ENCODE peak calls at places on chromosomes 5 and 9, in nine cellular contexts. One of them, this sample, is unnamed.
A peak's percentile ranks its signal among the peaks of the same experiment; 100 is the strongest.

GRCh38 chr9:127783111-127783621 is 2.7 kb upstream of the CDK9 start:
- DNase-seq in cardiac muscle cell: no peak
- DNase-seq in fibroblast of pulmonary artery: no peak
- DNase-seq in CD8-positive, alpha-beta T cell: peak; percentile 64
- DNase-seq in esophagus squamous epithelium: no peak
- DNase-seq in heart right ventricle: no peak
- DNase-seq in cardiac fibroblast: no peak
- DNase-seq in mammary epithelial cell: no peak
- DNase-seq in fibroblast of mammary gland: no peak
- DNase-seq in this sample: no peak

GRCh38 chr9:115254781-115255180 is 136.8 kb upstream of the TNC start:
- DNase-seq in esophagus squamous epithelium: no peak
- DNase-seq in fibroblast of pulmonary artery: no peak
- DNase-seq in heart right ventricle: no peak
- DNase-seq in CD8-positive, alpha-beta T cell: no peak
- DNase-seq in cardiac fibroblast: no peak
- DNase-seq in cardiac muscle cell: no peak
- DNase-seq in fibroblast of mammary gland: peak; percentile 50
- DNase-seq in mammary epithelial cell: no peak
- DNase-seq in this sample: no peak

GRCh38 chr5:58165152-58165551 is 294.7 kb downstream of the PLK2 start:
- DNase-seq in fibroblast of pulmonary artery: no peak
- DNase-seq in fibroblast of mammary gland: no peak
- DNase-seq in heart right ventricle: no peak
- DNase-seq in cardiac muscle cell: no peak
- DNase-seq in cardiac fibroblast: no peak
- DNase-seq in mammary epithelial cell: no peak
- DNase-seq in esophagus squamous epithelium: no peak
- DNase-seq in CD8-positive, alpha-beta T cell: no peak
- DNase-seq in this sample: no peak

GRCh38 chr5:105903069-105903468 is 1767.7 kb downstream of the EFNA5 start:
- DNase-seq in cardiac fibroblast: peak; percentile 5
- DNase-seq in heart right ventricle: no peak
- DNase-seq in fibroblast of pulmonary artery: no peak
- DNase-seq in CD8-positive, alpha-beta T cell: no peak
- DNase-seq in esophagus squamous epithelium: no peak
- DNase-seq in fibroblast of mammary gland: peak; percentile 57
- DNase-seq in cardiac muscle cell: peak; percentile 10
- DNase-seq in mammary epithelial cell: no peak
- DNase-seq in this sample: no peak

GRCh38 chr5:80777347-80778287 is 122.8 kb upstream of the DHFR start:
- DNase-seq in cardiac fibroblast: no peak
- DNase-seq in CD8-positive, alpha-beta T cell: no peak
- DNase-seq in cardiac muscle cell: no peak
- DNase-seq in esophagus squamous epithelium: no peak
- DNase-seq in fibroblast of pulmonary artery: no peak
- DNase-seq in mammary epithelial cell: no peak
- DNase-seq in fibroblast of mammary gland: no peak
- DNase-seq in heart right ventricle: no peak
- DNase-seq in this sample: no peak

GRCh38 chr9:69174645-69175487 is 789 bp downstream of the TJP2 start:
- DNase-seq in esophagus squamous epithelium: no peak
- DNase-seq in fibroblast of mammary gland: peak; percentile 98
- DNase-seq in heart right ventricle: peak; percentile 60
- DNase-seq in CD8-positive, alpha-beta T cell: no peak
- DNase-seq in fibroblast of pulmonary artery: peak; percentile 96
- DNase-seq in cardiac muscle cell: peak; percentile 93
- DNase-seq in cardiac fibroblast: peak; percentile 90
- DNase-seq in mammary epithelial cell: peak; percentile 97
- DNase-seq in this sample: peak; percentile 96

GRCh38 chr5:140239939-140240700 is 62.8 kb downstream of the PFDN1 start:
- DNase-seq in heart right ventricle: peak; percentile 60
- DNase-seq in cardiac fibroblast: peak; percentile 76
- DNase-seq in esophagus squamous epithelium: no peak
- DNase-seq in CD8-positive, alpha-beta T cell: peak; percentile 41
- DNase-seq in fibroblast of mammary gland: peak; percentile 65
- DNase-seq in fibroblast of pulmonary artery: peak; percentile 73
- DNase-seq in cardiac muscle cell: peak; percentile 74
- DNase-seq in mammary epithelial cell: no peak
- DNase-seq in this sample: no peak

GRCh38 chr5:38234737-38235136 is 23.6 kb upstream of the EGFLAM start:
- DNase-seq in fibroblast of pulmonary artery: no peak
- DNase-seq in fibroblast of mammary gland: no peak
- DNase-seq in cardiac muscle cell: no peak
- DNase-seq in mammary epithelial cell: no peak
- DNase-seq in esophagus squamous epithelium: no peak
- DNase-seq in CD8-positive, alpha-beta T cell: no peak
- DNase-seq in heart right ventricle: no peak
- DNase-seq in cardiac fibroblast: no peak
- DNase-seq in this sample: no peak

GRCh38 chr5:179607449-179607931 is 16.0 kb downstream of the HNRNPH1 start:
- DNase-seq in heart right ventricle: peak; percentile 63
- DNase-seq in cardiac muscle cell: no peak
- DNase-seq in mammary epithelial cell: no peak
- DNase-seq in CD8-positive, alpha-beta T cell: no peak
- DNase-seq in esophagus squamous epithelium: no peak
- DNase-seq in cardiac fibroblast: peak; percentile 44
- DNase-seq in fibroblast of mammary gland: peak; percentile 47
- DNase-seq in fibroblast of pulmonary artery: no peak
- DNase-seq in this sample: no peak

GRCh38 chr5:34580983-34581382 is 75.1 kb upstream of the RAI14 start:
- DNase-seq in fibroblast of mammary gland: no peak
- DNase-seq in cardiac muscle cell: no peak
- DNase-seq in cardiac fibroblast: no peak
- DNase-seq in heart right ventricle: no peak
- DNase-seq in fibroblast of pulmonary artery: no peak
- DNase-seq in esophagus squamous epithelium: no peak
- DNase-seq in CD8-positive, alpha-beta T cell: no peak
- DNase-seq in mammary epithelial cell: no peak
- DNase-seq in this sample: no peak

GRCh38 chr5:34585601-34586104 is 70.5 kb upstream of the RAI14 start:
- DNase-seq in fibroblast of pulmonary artery: peak; percentile 77
- DNase-seq in heart right ventricle: no peak
- DNase-seq in mammary epithelial cell: peak; percentile 86
- DNase-seq in esophagus squamous epithelium: no peak
- DNase-seq in fibroblast of mammary gland: peak; percentile 73
- DNase-seq in CD8-positive, alpha-beta T cell: no peak
- DNase-seq in cardiac fibroblast: peak; percentile 59
- DNase-seq in cardiac muscle cell: peak; percentile 52
- DNase-seq in this sample: peak; percentile 99

GRCh38 chr5:34583167-34583566 is 73.0 kb upstream of the RAI14 start:
- DNase-seq in cardiac fibroblast: no peak
- DNase-seq in fibroblast of mammary gland: no peak
- DNase-seq in esophagus squamous epithelium: no peak
- DNase-seq in cardiac muscle cell: no peak
- DNase-seq in heart right ventricle: no peak
- DNase-seq in CD8-positive, alpha-beta T cell: no peak
- DNase-seq in fibroblast of pulmonary artery: peak; percentile 37
- DNase-seq in mammary epithelial cell: peak; percentile 21
- DNase-seq in this sample: peak; percentile 69

GRCh38 chr5:34584165-34584564 is 72.0 kb upstream of the RAI14 start:
- DNase-seq in fibroblast of pulmonary artery: no peak
- DNase-seq in fibroblast of mammary gland: no peak
- DNase-seq in mammary epithelial cell: no peak
- DNase-seq in CD8-positive, alpha-beta T cell: no peak
- DNase-seq in cardiac muscle cell: no peak
- DNase-seq in cardiac fibroblast: no peak
- DNase-seq in heart right ventricle: no peak
- DNase-seq in esophagus squamous epithelium: no peak
- DNase-seq in this sample: no peak

GRCh38 chr5:34582364-34582763 is 73.8 kb upstream of the RAI14 start:
- DNase-seq in mammary epithelial cell: no peak
- DNase-seq in fibroblast of pulmonary artery: no peak
- DNase-seq in cardiac muscle cell: no peak
- DNase-seq in fibroblast of mammary gland: no peak
- DNase-seq in cardiac fibroblast: no peak
- DNase-seq in heart right ventricle: no peak
- DNase-seq in esophagus squamous epithelium: no peak
- DNase-seq in CD8-positive, alpha-beta T cell: no peak
- DNase-seq in this sample: no peak
- TF ChIP-seq CTCF in mammary epithelial cell: no peak
- TF ChIP-seq CTCF in fibroblast of pulmonary artery: peak; percentile 1
- TF ChIP-seq CTCF in cardiac muscle cell: no peak
- TF ChIP-seq CTCF in fibroblast of mammary gland: no peak
- TF ChIP-seq CTCF in cardiac fibroblast: no peak
- TF ChIP-seq CTCF in heart right ventricle: no peak
- TF ChIP-seq CTCF in esophagus squamous epithelium: no peak
- TF ChIP-seq CTCF in CD8-positive, alpha-beta T cell: no peak
- TF ChIP-seq CTCF in this sample: no peak

GRCh38 chr5:39896706-39897105 is 471.9 kb upstream of the DAB2 start:
- DNase-seq in heart right ventricle: no peak
- DNase-seq in fibroblast of pulmonary artery: no peak
- DNase-seq in fibroblast of mammary gland: no peak
- DNase-seq in cardiac muscle cell: no peak
- DNase-seq in cardiac fibroblast: no peak
- DNase-seq in esophagus squamous epithelium: no peak
- DNase-seq in mammary epithelial cell: no peak
- DNase-seq in CD8-positive, alpha-beta T cell: no peak
- DNase-seq in this sample: no peak

GRCh38 chr5:39896104-39896503 is 471.3 kb upstream of the DAB2 start:
- DNase-seq in cardiac fibroblast: no peak
- DNase-seq in esophagus squamous epithelium: no peak
- DNase-seq in mammary epithelial cell: no peak
- DNase-seq in fibroblast of mammary gland: no peak
- DNase-seq in heart right ventricle: no peak
- DNase-seq in fibroblast of pulmonary artery: no peak
- DNase-seq in CD8-positive, alpha-beta T cell: no peak
- DNase-seq in cardiac muscle cell: no peak
- DNase-seq in this sample: no peak

GRCh38 chr5:39892708-39893107 is 467.9 kb upstream of the DAB2 start:
- DNase-seq in heart right ventricle: no peak
- DNase-seq in CD8-positive, alpha-beta T cell: no peak
- DNase-seq in cardiac muscle cell: peak; percentile 14
- DNase-seq in fibroblast of pulmonary artery: peak; percentile 33
- DNase-seq in cardiac fibroblast: peak; percentile 15
- DNase-seq in esophagus squamous epithelium: no peak
- DNase-seq in fibroblast of mammary gland: peak; percentile 55
- DNase-seq in mammary epithelial cell: peak; percentile 50
- DNase-seq in this sample: peak; percentile 80

DNA sequence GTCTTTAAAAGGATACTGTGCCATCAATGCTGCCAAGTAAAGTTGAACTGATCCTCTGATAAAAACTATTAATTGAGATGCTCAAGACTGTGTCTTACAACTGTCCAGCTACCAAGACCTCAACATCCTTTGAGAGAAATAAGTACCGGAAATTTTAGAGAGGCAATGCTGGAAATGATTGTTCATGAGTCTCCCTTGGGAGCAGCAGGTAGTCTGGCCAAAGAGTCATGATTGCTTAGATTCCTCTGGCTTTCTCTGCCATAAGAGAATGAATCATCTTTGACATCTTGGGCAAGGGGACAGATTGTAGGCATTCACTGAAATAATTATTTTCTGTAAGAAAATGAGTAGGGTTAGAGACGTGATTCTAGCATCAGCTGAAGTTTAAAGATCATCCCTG is 466.6 kb upstream of the DAB2 start:
- DNase-seq in esophagus squamous epithelium: no peak
- DNase-seq in fibroblast of pulmonary artery: peak; percentile 44
- DNase-seq in cardiac muscle cell: peak; percentile 31
- DNase-seq in heart right ventricle: no peak
- DNase-seq in CD8-positive, alpha-beta T cell: no peak
- DNase-seq in cardiac fibroblast: peak; percentile 43
- DNase-seq in fibroblast of mammary gland: peak; percentile 79
- DNase-seq in mammary epithelial cell: no peak
- DNase-seq in this sample: peak; percentile 5
- H3K4me3 ChIP-seq in esophagus squamous epithelium: no peak overlapping the region
- H3K4me3 ChIP-seq in fibroblast of pulmonary artery: no peak overlapping the region
- H3K4me3 ChIP-seq in cardiac muscle cell: no peak overlapping the region
- H3K4me3 ChIP-seq in heart right ventricle: no peak overlapping the region
- H3K4me3 ChIP-seq in CD8-positive, alpha-beta T cell: no peak overlapping the region
- H3K4me3 ChIP-seq in cardiac fibroblast: no peak overlapping the region
- H3K4me3 ChIP-seq in fibroblast of mammary gland: no peak overlapping the region
- H3K4me3 ChIP-seq in mammary epithelial cell: no peak overlapping the region
- H3K4me3 ChIP-seq in this sample: no peak overlapping the region

DNA sequence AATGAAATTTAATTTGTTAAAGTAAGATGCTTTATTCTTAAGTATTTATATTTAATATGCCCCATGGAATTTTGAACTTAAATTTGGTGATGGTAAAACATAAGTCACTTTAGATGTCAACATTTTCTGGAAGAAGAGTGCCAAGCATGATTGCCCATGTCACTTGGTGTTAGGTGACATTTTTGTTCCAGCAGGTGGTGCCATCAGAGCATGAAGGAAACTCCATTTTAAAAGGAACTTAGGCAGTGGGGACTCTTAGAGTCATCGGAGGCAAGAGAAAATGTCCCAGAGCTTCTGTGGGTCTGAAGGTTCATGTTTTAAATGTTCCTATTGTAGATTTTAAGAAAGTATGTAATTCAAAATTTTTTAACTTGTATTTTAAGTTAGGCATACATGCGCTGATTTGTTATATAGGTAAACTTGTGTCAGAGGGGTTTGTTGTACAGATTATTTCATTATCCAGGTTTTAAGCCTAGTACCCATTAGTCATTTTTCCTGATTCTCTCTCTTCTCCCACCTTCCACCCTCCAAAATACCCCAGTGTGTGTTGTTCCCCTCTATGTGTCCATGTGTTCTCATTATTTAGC is 789.3 kb downstream of the SEMA5A start:
- DNase-seq in CD8-positive, alpha-beta T cell: no peak
- DNase-seq in cardiac muscle cell: peak; percentile 70
- DNase-seq in fibroblast of pulmonary artery: peak; percentile 78
- DNase-seq in mammary epithelial cell: peak; percentile 28
- DNase-seq in heart right ventricle: no peak
- DNase-seq in esophagus squamous epithelium: no peak
- DNase-seq in fibroblast of mammary gland: peak; percentile 67
- DNase-seq in cardiac fibroblast: peak; percentile 72
- DNase-seq in this sample: peak; percentile 52
- TF ChIP-seq CTCF in CD8-positive, alpha-beta T cell: no peak
- TF ChIP-seq CTCF in cardiac muscle cell: peak; percentile 55
- TF ChIP-seq CTCF in fibroblast of pulmonary artery: peak; percentile 67
- TF ChIP-seq CTCF in mammary epithelial cell: peak; percentile 57
- TF ChIP-seq CTCF in heart right ventricle: peak; percentile 38
- TF ChIP-seq CTCF in esophagus squamous epithelium: peak; percentile 53
- TF ChIP-seq CTCF in fibroblast of mammary gland: peak; percentile 65
- TF ChIP-seq CTCF in cardiac fibroblast: peak; percentile 64
- TF ChIP-seq CTCF in this sample: peak; percentile 56

GRCh38 chr5:1668141-1668721 is 131.4 kb downstream of the MRPL36 start:
- DNase-seq in fibroblast of mammary gland: no peak
- DNase-seq in esophagus squamous epithelium: no peak
- DNase-seq in CD8-positive, alpha-beta T cell: no peak
- DNase-seq in cardiac muscle cell: no peak
- DNase-seq in cardiac fibroblast: no peak
- DNase-seq in mammary epithelial cell: no peak
- DNase-seq in fibroblast of pulmonary artery: no peak
- DNase-seq in heart right ventricle: no peak
- DNase-seq in this sample: no peak
- H3K4me3 ChIP-seq in fibroblast of mammary gland: no peak overlapping the region
- H3K4me3 ChIP-seq in esophagus squamous epithelium: no peak overlapping the region
- H3K4me3 ChIP-seq in CD8-positive, alpha-beta T cell: no peak overlapping the region
- H3K4me3 ChIP-seq in cardiac muscle cell: no peak overlapping the region
- H3K4me3 ChIP-seq in cardiac fibroblast: no peak overlapping the region
- H3K4me3 ChIP-seq in mammary epithelial cell: no peak overlapping the region
- H3K4me3 ChIP-seq in fibroblast of pulmonary artery: no peak overlapping the region
- H3K4me3 ChIP-seq in heart right ventricle: no peak overlapping the region
- H3K4me3 ChIP-seq in this sample: no peak overlapping the region

This sample was measured in bronchial epithelial cell.